ENCODE peak calls at places on chromosomes 11 and 22, in eight cellular contexts. R is HEK293T, X is WTC11, D is NCI-H1105, Y is neuronal stem cell, M is renal cortical epithelial cell, O is GM20000, F is mucosa of descending colon. C is an unnamed sample.
A peak's percentile ranks its signal among the peaks of the same experiment; 100 is the strongest.

GRCh38 chr22:36775589-36775965 is 342 bp downstream of the IFT27 start:
- DNase-seq in R (peak; percentile 34), X (no peak), D (peak; percentile 53), Y (peak; percentile 20), M (peak; percentile 11), O (peak; percentile 32), F (peak; percentile 57), C (no peak)

GRCh38 chr11:69260622-69261021 is 33.3 kb upstream of the MYEOV start:
- DNase-seq in R (no peak), X (no peak), D (no peak), Y (no peak), M (no peak), O (no peak), F (no peak), C (no peak)

GRCh38 chr11:66569076-66569475 is 670 bp upstream of the CTSF start:
- DNase-seq in R (no peak), X (no peak), D (no peak), Y (no peak), M (no peak), O (no peak), F (no peak), C (no peak)

GRCh38 chr11:124791626-124792341 is 8.4 kb downstream of the MSANTD2 start:
- DNase-seq in R (no peak), X (no peak), D (no peak), Y (no peak), M (no peak), O (peak; percentile 47), F (no peak), C (no peak)

GRCh38 chr22:19641254-19641982 is 72.9 kb upstream of the SEPTIN5 start:
- DNase-seq in R (peak; percentile 54), X (peak; percentile 85), D (no peak), Y (peak; percentile 40), M (no peak), O (no peak), F (peak; percentile 39), C (no peak)

GRCh38 chr11:47854667-47855066 is 6.5 kb upstream of the NUP160 start:
- DNase-seq in R (no peak), X (no peak), D (no peak), Y (no peak), M (no peak), O (peak; percentile 52), F (no peak), C (no peak)

GRCh38 chr11:74147199-74147929 is 23.4 kb downstream of the C2CD3 start:
- DNase-seq in R (no peak), X (no peak), D (no peak), Y (no peak), M (peak; percentile 93), O (no peak), F (no peak), C (no peak)

GRCh38 chr11:2382927-2383822 is 6.1 kb downstream of the CD81 start:
- DNase-seq in R (no peak), X (no peak), D (no peak), Y (no peak), M (no peak), O (no peak), F (peak; percentile 55), C (no peak)

GRCh38 chr11:35237860-35238715 is 99.1 kb downstream of the CD44 start:
- DNase-seq in R (peak; percentile 56), X (peak; percentile 66), D (peak; percentile 81), Y (peak; percentile 69), M (no peak), O (peak; percentile 54), F (no peak), C (peak; percentile 32)

GRCh38 chr11:63906585-63906984 is 10.4 kb downstream of the RCOR2 start:
- DNase-seq in R (no peak), X (peak; percentile 62), D (no peak), Y (no peak), M (no peak), O (peak; percentile 70), F (peak; percentile 51), C (no peak)

GRCh38 chr11:77449784-77450183 is 24.1 kb downstream of the PAK1 start:
- DNase-seq in R (no peak), X (no peak), D (no peak), Y (no peak), M (no peak), O (no peak), F (no peak), C (no peak)

GRCh38 chr11:43818220-43818619 is 62.4 kb upstream of the ALKBH3 start:
- DNase-seq in R (no peak), X (no peak), D (no peak), Y (no peak), M (no peak), O (no peak), F (no peak), C (no peak)

GRCh38 chr11:133228406-133229330 is 303.6 kb downstream of the OPCML start:
- DNase-seq in R (no peak), X (peak; percentile 82), D (peak; percentile 84), Y (peak; percentile 56), M (no peak), O (no peak), F (peak; percentile 47), C (no peak)

GRCh38 chr11:130485983-130486970 is 37.8 kb downstream of the ADAMTS15 start:
- DNase-seq in R (peak; percentile 2), X (no peak), D (no peak), Y (no peak), M (no peak), O (no peak), F (no peak), C (no peak)

GRCh38 chr11:116993599-116993998 is 104.6 kb downstream of the SIK3 start:
- DNase-seq in R (peak; percentile 27), X (no peak), D (no peak), Y (peak; percentile 52), M (no peak), O (no peak), F (no peak), C (no peak)

GRCh38 chr11:68083517-68083916 is 37.7 kb downstream of the CHKA start:
- DNase-seq in R (no peak), X (no peak), D (no peak), Y (no peak), M (no peak), O (no peak), F (no peak), C (no peak)

GRCh38 chr11:9923280-9923679 is 259.4 kb downstream of the SWAP70 start:
- DNase-seq in R (no peak), X (no peak), D (no peak), Y (no peak), M (no peak), O (no peak), F (no peak), C (no peak)

GRCh38 chr11:48170176-48170839 is 46.3 kb upstream of the OR4B1 start:
- DNase-seq in R (no peak), X (no peak), D (no peak), Y (no peak), M (no peak), O (no peak), F (no peak), C (no peak)

GRCh38 chr22:27885977-27886842 is 32.8 kb downstream of the PITPNB start:
- DNase-seq in R (peak; percentile 57), X (peak; percentile 46), D (no peak), Y (peak; percentile 38), M (peak; percentile 64), O (peak; percentile 46), F (no peak), C (peak; percentile 1)

GRCh38 chr11:94519478-94520084 is 7.3 kb downstream of the C11orf97 start:
- DNase-seq in R (no peak), X (no peak), D (no peak), Y (peak; percentile 12), M (peak; percentile 29), O (peak; percentile 33), F (no peak), C (no peak)

GRCh38 chr22:18952022-18952421 is 15.9 kb upstream of the PRODH start:
- DNase-seq in R (no peak), X (no peak), D (no peak), Y (no peak), M (no peak), O (no peak), F (peak; percentile 6), C (no peak)

GRCh38 chr11:70671611-70672010 is 273.3 kb downstream of the CTTN start:
- DNase-seq in R (no peak), X (no peak), D (no peak), Y (no peak), M (no peak), O (no peak), F (no peak), C (no peak)

GRCh38 chr11:112173152-112173551 is 2.2 kb upstream of the BCO2 start:
- DNase-seq in R (no peak), X (no peak), D (no peak), Y (no peak), M (no peak), O (no peak), F (no peak), C (no peak)

GRCh38 chr22:38623357-38623756 is 32.8 kb downstream of the FAM227A start:
- DNase-seq in R (no peak), X (no peak), D (no peak), Y (no peak), M (no peak), O (no peak), F (no peak), C (no peak)

GRCh38 chr11:13210424-13210823 is 67.2 kb upstream of the BMAL1 start:
- DNase-seq in R (peak; percentile 57), X (peak; percentile 62), D (peak; percentile 76), Y (peak; percentile 59), M (peak; percentile 84), O (no peak), F (peak; percentile 69), C (no peak)

GRCh38 chr11:113896156-113896879 is 8.3 kb upstream of the HTR3B start:
- DNase-seq in R (peak; percentile 60), X (peak; percentile 37), D (peak; percentile 70), Y (no peak), M (no peak), O (peak; percentile 41), F (peak; percentile 33), C (no peak)

GRCh38 chr11:55970935-55971334 is 1.2 kb upstream of the OR10AG1 start:
- DNase-seq in R (no peak), X (no peak), D (no peak), Y (no peak), M (no peak), O (no peak), F (no peak), C (no peak)

GRCh38 chr11:65077466-65077865 is 6.4 kb downstream of the CDCA5 start:
- DNase-seq in R (no peak), X (no peak), D (no peak), Y (no peak), M (no peak), O (no peak), F (no peak), C (no peak)

GRCh38 chr22:19974233-19974861 is 32.7 kb upstream of the TXNRD2 start:
- DNase-seq in R (peak; percentile 91), X (peak; percentile 93), D (no peak), Y (peak; percentile 76), M (peak; percentile 21), O (peak; percentile 83), F (peak; percentile 70), C (no peak)

GRCh38 chr11:123640677-123641494 is 13.5 kb downstream of the SCN3B start:
- DNase-seq in R (peak; percentile 77), X (peak; percentile 77), D (peak; percentile 63), Y (peak; percentile 61), M (no peak), O (peak; percentile 76), F (peak; percentile 55), C (peak; percentile 11)

GRCh38 chr11:119361961-119362725 is 15.6 kb upstream of the MFRP start:
- DNase-seq in R (no peak), X (no peak), D (no peak), Y (no peak), M (no peak), O (no peak), F (no peak), C (no peak)

GRCh38 chr11:61966673-61967176 is 709 bp downstream of the FTH1 start:
- DNase-seq in R (peak; percentile 33), X (no peak), D (no peak), Y (no peak), M (no peak), O (no peak), F (peak; percentile 51), C (no peak)

GRCh38 chr11:68664141-68664540 is 20.2 kb upstream of the GAL start:
- DNase-seq in R (no peak), X (no peak), D (no peak), Y (no peak), M (no peak), O (no peak), F (peak; percentile 1), C (no peak)

GRCh38 chr22:47687776-47688175 is 925.3 kb downstream of the TBC1D22A start:
- DNase-seq in R (no peak), X (no peak), D (no peak), Y (no peak), M (no peak), O (no peak), F (no peak), C (no peak)

C was measured in NK-92 treated with Interleukin-12 subunit alpha and Interleukin-12 subunit beta, amount 100 ng/mL, for 24 hours.